ENCODE peak calls at places on chromosomes 13 and 19, in ten cellular contexts. I is GF-D8; Z is hepatic stellate cell; M is NCI-H1417; G is NCI-H1105; K is stimulated activated CD8-positive, alpha-beta memory T cell treated with anti-CD3 and anti-CD28 coated beads, Interleukin-4, amount 100 ng/mL, for 1 hour; D is stimulated activated CD4-positive, alpha-beta T cell treated with anti-CD3 and anti-CD28 coated beads, Interleukin-1b, Interleukin-23, amount 100 ng/mL, for 4 hours; V is BE2C; T is small intestine; U is amygdala. N is an unnamed sample.

GRCh38 chr19:16325161-16325527 is 518 bp downstream of the KLF2 start:
- DNase-seq in I (no peak), V (peak), T (no peak), Z (no peak), K (no peak), U (no peak), G (no peak), M (no peak), D (no peak), N (no peak)

GRCh38 chr19:18107235-18108083 is 9.9 kb downstream of the MAST3 start:
- DNase-seq in Z (no peak), V (no peak), K (no peak), M (no peak), G (no peak), D (no peak), U (no peak), I (peak), T (no peak), N (peak)

GRCh38 chr19:47444388-47444821 is 25.1 kb upstream of the MEIS3 start:
- DNase-seq in K (no peak), M (no peak), D (no peak), T (no peak), Z (no peak), G (no peak), V (peak), U (no peak), I (no peak), N (no peak)

GRCh38 chr19:44869728-44870470 is 21.2 kb upstream of the TOMM40 start:
- DNase-seq in G (no peak), D (no peak), K (no peak), U (no peak), Z (peak), V (no peak), M (no peak), I (peak), T (no peak), N (peak)

GRCh38 chr13:47901451-47901850 is 99.6 kb downstream of the SUCLA2 start:
- DNase-seq in D (no peak), V (no peak), Z (no peak), G (no peak), I (no peak), K (no peak), T (no peak), M (no peak), U (no peak), N (no peak)

GRCh38 chr19:45130888-45131615 is 29.7 kb downstream of the NKPD1 start:
- DNase-seq in I (no peak), D (no peak), K (no peak), U (peak), G (peak), Z (no peak), V (peak), M (peak), T (no peak), N (no peak)

GRCh38 chr13:103539265-103539664 is 473.0 kb upstream of the SLC10A2 start:
- DNase-seq in G (peak), M (peak), D (no peak), Z (no peak), V (peak), K (no peak), U (no peak), I (no peak), T (no peak), N (no peak)

GRCh38 chr13:22175211-22175610 is 504.3 kb downstream of the FGF9 start:
- DNase-seq in Z (no peak), T (no peak), M (no peak), D (no peak), K (no peak), I (no peak), U (no peak), G (no peak), V (no peak), N (no peak)

GRCh38 chr19:49069026-49069425 is 3.5 kb downstream of the KCNA7 start:
- DNase-seq in M (no peak), U (no peak), I (no peak), K (no peak), V (no peak), T (no peak), G (no peak), D (no peak), Z (no peak), N (no peak)

GRCh38 chr19:48468806-48469055 is 438 bp upstream of the CYTH2 start:
- DNase-seq in K (no peak), D (no peak), I (no peak), M (no peak), T (no peak), U (no peak), V (peak), G (no peak), Z (no peak), N (no peak)

GRCh38 chr13:95155093-95155492 is 146.2 kb downstream of the ABCC4 start:
- DNase-seq in T (no peak), K (no peak), G (no peak), I (no peak), V (no peak), U (no peak), D (no peak), Z (no peak), M (no peak), N (no peak)